ENCODE peak calls at places on chromosomes 11 and 22, in five cellular contexts. S is cardiac muscle cell, K is gastrocnemius medialis, G is AG09309, N is H9. D is an unnamed sample.

GRCh38 chr11:62433553-62434301 is 14.9 kb downstream of the SCGB1A1 start:
- DNase-seq in S (no peak), K (no peak), G (no peak), N (no peak), D (no peak)

GRCh38 chr11:62792193-62792575 is 378 bp upstream of the TMEM223 start:
- DNase-seq in S (no peak), K (peak), G (no peak), N (peak), D (peak)

GRCh38 chr11:108647387-108647700 is 17.5 kb upstream of the DDX10 start:
- DNase-seq in S (no peak), K (no peak), G (no peak), N (no peak), D (no peak)

GRCh38 chr22:46849101-46849500 is 86.7 kb downstream of the TBC1D22A start:
- DNase-seq in S (no peak), K (no peak), G (no peak), N (no peak), D (no peak)

GRCh38 chr22:49812838-49813237 is 14.8 kb downstream of the BRD1 start:
- DNase-seq in S (peak), K (peak), G (no peak), N (no peak), D (no peak)

GRCh38 chr11:41878158-41878557 is 418.7 kb upstream of the LRRC4C start:
- DNase-seq in S (no peak), K (no peak), G (no peak), N (no peak), D (no peak)

GRCh38 chr11:47239889-47240288 is 8.7 kb downstream of the ACP2 start:
- DNase-seq in S (no peak), K (no peak), G (no peak), N (no peak), D (no peak)

GRCh38 chr22:28450109-28450508 is 229.5 kb downstream of the TTC28 start:
- DNase-seq in S (no peak), K (no peak), G (no peak), N (no peak), D (no peak)

GRCh38 chr11:134658481-134659080 is 246.5 kb upstream of the B3GAT1 start:
- DNase-seq in S (no peak), K (no peak), G (no peak), N (no peak), D (no peak)

GRCh38 chr11:60530454-60530853 is 15.3 kb downstream of the MS4A13 start:
- DNase-seq in S (no peak), K (no peak), G (no peak), N (no peak), D (no peak)

GRCh38 chr11:131253142-131253884 is 117.1 kb upstream of the NTM start:
- DNase-seq in S (peak), K (no peak), G (no peak), N (peak), D (peak)

GRCh38 chr22:24503137-24503850 is 8.2 kb downstream of the UPB1 start:
- DNase-seq in S (peak), K (no peak), G (no peak), N (peak), D (peak)

GRCh38 chr11:26143553-26144308 is 188.2 kb upstream of the ANO3 start:
- DNase-seq in S (no peak), K (no peak), G (no peak), N (no peak), D (no peak)

GRCh38 chr11:65215441-65216076 is 33.8 kb downstream of the CAPN1 start:
- DNase-seq in S (no peak), K (no peak), G (no peak), N (no peak), D (no peak)

GRCh38 chr22:36151006-36151595 is 9.5 kb downstream of the APOL3 start:
- DNase-seq in S (peak), K (no peak), G (no peak), N (no peak), D (no peak)

GRCh38 chr11:116275634-116276033 is 497.2 kb downstream of the BUD13 start:
- DNase-seq in S (no peak), K (no peak), G (no peak), N (no peak), D (no peak)

GRCh38 chr11:110763249-110764011 is 51.2 kb upstream of the ARHGAP20 start:
- DNase-seq in S (peak), K (no peak), G (peak), N (no peak), D (no peak)

GRCh38 chr11:877565-877964 is 33.0 kb downstream of the CHID1 start:
- DNase-seq in S (no peak), K (no peak), G (no peak), N (peak), D (peak)

D was measured in WTC11.